ENCODE peak calls at places on chromosome X, in six cellular contexts. One of them, this sample, is unnamed.

GRCh38 chrX:96835660-96836289 is 47.9 kb upstream of the RPA4 start:
- DNase-seq in neural progenitor cell: no peak
- DNase-seq in BJ: no peak
- DNase-seq in left ventricle myocardium inferior: no peak
- DNase-seq in hepatocyte: no peak
- DNase-seq in breast epithelium: no peak
- DNase-seq in this sample: peak

GRCh38 chrX:138954976-138955375 is 243.5 kb upstream of the FGF13 start:
- DNase-seq in neural progenitor cell: no peak
- DNase-seq in left ventricle myocardium inferior: no peak
- DNase-seq in breast epithelium: no peak
- DNase-seq in hepatocyte: no peak
- DNase-seq in BJ: no peak
- DNase-seq in this sample: no peak

GRCh38 chrX:95878874-95879273 is 805.8 kb upstream of the DIAPH2 start:
- DNase-seq in left ventricle myocardium inferior: no peak
- DNase-seq in hepatocyte: peak
- DNase-seq in BJ: no peak
- DNase-seq in neural progenitor cell: no peak
- DNase-seq in breast epithelium: no peak
- DNase-seq in this sample: no peak

GRCh38 chrX:123822965-123823364 is 36.9 kb upstream of the XIAP start:
- DNase-seq in breast epithelium: no peak
- DNase-seq in left ventricle myocardium inferior: no peak
- DNase-seq in neural progenitor cell: no peak
- DNase-seq in hepatocyte: peak
- DNase-seq in BJ: no peak
- DNase-seq in this sample: no peak

GRCh38 chrX:82677281-82677680 is 830.8 kb upstream of the POU3F4 start:
- DNase-seq in left ventricle myocardium inferior: no peak
- DNase-seq in neural progenitor cell: no peak
- DNase-seq in breast epithelium: no peak
- DNase-seq in hepatocyte: peak
- DNase-seq in BJ: no peak
- DNase-seq in this sample: no peak

GRCh38 chrX:53280703-53281320 is 572 bp downstream of the IQSEC2 start:
- DNase-seq in neural progenitor cell: peak
- DNase-seq in BJ: no peak
- DNase-seq in left ventricle myocardium inferior: peak
- DNase-seq in hepatocyte: no peak
- DNase-seq in breast epithelium: no peak
- DNase-seq in this sample: no peak

GRCh38 chrX:139933904-139934303 is 1.1 kb upstream of the ATP11C start:
- DNase-seq in BJ: no peak
- DNase-seq in left ventricle myocardium inferior: no peak
- DNase-seq in breast epithelium: no peak
- DNase-seq in hepatocyte: peak
- DNase-seq in neural progenitor cell: no peak
- DNase-seq in this sample: no peak

GRCh38 chrX:66076801-66077200 is 36.9 kb upstream of the VSIG4 start:
- DNase-seq in breast epithelium: no peak
- DNase-seq in neural progenitor cell: no peak
- DNase-seq in left ventricle myocardium inferior: no peak
- DNase-seq in BJ: no peak
- DNase-seq in hepatocyte: no peak
- DNase-seq in this sample: no peak

GRCh38 chrX:56994375-56995270 is 718 bp downstream of the SPIN3 start:
- DNase-seq in left ventricle myocardium inferior: peak
- DNase-seq in neural progenitor cell: peak
- DNase-seq in BJ: no peak
- DNase-seq in breast epithelium: no peak
- DNase-seq in hepatocyte: no peak
- DNase-seq in this sample: no peak

GRCh38 chrX:13755254-13755653 is 20.7 kb downstream of the OFD1 start:
- DNase-seq in left ventricle myocardium inferior: no peak
- DNase-seq in breast epithelium: no peak
- DNase-seq in neural progenitor cell: no peak
- DNase-seq in BJ: no peak
- DNase-seq in hepatocyte: no peak
- DNase-seq in this sample: no peak

GRCh38 chrX:155221351-155221750 is 5.1 kb downstream of the VBP1 start:
- DNase-seq in left ventricle myocardium inferior: no peak
- DNase-seq in neural progenitor cell: no peak
- DNase-seq in breast epithelium: no peak
- DNase-seq in hepatocyte: no peak
- DNase-seq in BJ: no peak
- DNase-seq in this sample: no peak

GRCh38 chrX:100995469-100995868 is 26.0 kb downstream of the ARL13A start:
- DNase-seq in neural progenitor cell: no peak
- DNase-seq in hepatocyte: peak
- DNase-seq in BJ: peak
- DNase-seq in breast epithelium: no peak
- DNase-seq in left ventricle myocardium inferior: no peak
- DNase-seq in this sample: peak

GRCh38 chrX:20461576-20461975 is 194.9 kb upstream of the RPS6KA3 start:
- DNase-seq in hepatocyte: no peak
- DNase-seq in left ventricle myocardium inferior: no peak
- DNase-seq in breast epithelium: no peak
- DNase-seq in BJ: no peak
- DNase-seq in neural progenitor cell: no peak
- DNase-seq in this sample: no peak

GRCh38 chrX:7378406-7378805 is 230.5 kb upstream of the PUDP start:
- DNase-seq in hepatocyte: no peak
- DNase-seq in neural progenitor cell: no peak
- DNase-seq in left ventricle myocardium inferior: no peak
- DNase-seq in breast epithelium: no peak
- DNase-seq in BJ: no peak
- DNase-seq in this sample: no peak

GRCh38 chrX:119008122-119008744 is 33.8 kb downstream of the LONRF3 start:
- DNase-seq in left ventricle myocardium inferior: no peak
- DNase-seq in hepatocyte: peak
- DNase-seq in BJ: no peak
- DNase-seq in breast epithelium: no peak
- DNase-seq in neural progenitor cell: peak
- DNase-seq in this sample: no peak

GRCh38 chrX:123610915-123611314 is 121.9 kb downstream of the THOC2 start:
- DNase-seq in hepatocyte: no peak
- DNase-seq in neural progenitor cell: no peak
- DNase-seq in BJ: no peak
- DNase-seq in left ventricle myocardium inferior: no peak
- DNase-seq in breast epithelium: no peak
- DNase-seq in this sample: no peak

GRCh38 chrX:72346306-72346949 is 40.7 kb upstream of the CITED1 start:
- DNase-seq in left ventricle myocardium inferior: no peak
- DNase-seq in neural progenitor cell: peak
- DNase-seq in BJ: no peak
- DNase-seq in breast epithelium: no peak
- DNase-seq in hepatocyte: no peak
- DNase-seq in this sample: no peak

GRCh38 chrX:41301438-41301824 is 32.5 kb upstream of the DDX3X start:
- DNase-seq in BJ: no peak
- DNase-seq in neural progenitor cell: no peak
- DNase-seq in left ventricle myocardium inferior: no peak
- DNase-seq in breast epithelium: no peak
- DNase-seq in hepatocyte: no peak
- DNase-seq in this sample: no peak

GRCh38 chrX:55778322-55778721 is 60.8 kb downstream of the RRAGB start:
- DNase-seq in left ventricle myocardium inferior: no peak
- DNase-seq in hepatocyte: no peak
- DNase-seq in BJ: peak
- DNase-seq in neural progenitor cell: no peak
- DNase-seq in breast epithelium: no peak
- DNase-seq in this sample: no peak

GRCh38 chrX:139094671-139095592 is 383.4 kb upstream of the FGF13 start:
- DNase-seq in left ventricle myocardium inferior: no peak
- DNase-seq in breast epithelium: no peak
- DNase-seq in neural progenitor cell: no peak
- DNase-seq in BJ: no peak
- DNase-seq in hepatocyte: peak
- DNase-seq in this sample: no peak

GRCh38 chrX:31580227-31580626 is 508.4 kb upstream of the FTHL17 start:
- DNase-seq in neural progenitor cell: no peak
- DNase-seq in BJ: no peak
- DNase-seq in left ventricle myocardium inferior: no peak
- DNase-seq in breast epithelium: no peak
- DNase-seq in hepatocyte: no peak
- DNase-seq in this sample: no peak

GRCh38 chrX:134013092-134013497 is 27.7 kb upstream of the GPC3 start:
- DNase-seq in breast epithelium: no peak
- DNase-seq in BJ: no peak
- DNase-seq in neural progenitor cell: no peak
- DNase-seq in left ventricle myocardium inferior: no peak
- DNase-seq in hepatocyte: no peak
- DNase-seq in this sample: no peak

GRCh38 chrX:21973321-21974010 is 33.0 kb downstream of the SMS start:
- DNase-seq in breast epithelium: no peak
- DNase-seq in hepatocyte: no peak
- DNase-seq in neural progenitor cell: no peak
- DNase-seq in left ventricle myocardium inferior: no peak
- DNase-seq in BJ: no peak
- DNase-seq in this sample: no peak

GRCh38 chrX:11557120-11557519 is 108.6 kb downstream of the ARHGAP6 start:
- DNase-seq in left ventricle myocardium inferior: no peak
- DNase-seq in hepatocyte: no peak
- DNase-seq in BJ: peak
- DNase-seq in neural progenitor cell: no peak
- DNase-seq in breast epithelium: no peak
- DNase-seq in this sample: no peak

GRCh38 chrX:67893931-67894330 is 350.1 kb downstream of the AR start:
- DNase-seq in hepatocyte: no peak
- DNase-seq in left ventricle myocardium inferior: no peak
- DNase-seq in BJ: no peak
- DNase-seq in breast epithelium: no peak
- DNase-seq in neural progenitor cell: peak
- DNase-seq in this sample: no peak

GRCh38 chrX:47316276-47317025 is 53.9 kb upstream of the ZNF157 start:
- DNase-seq in neural progenitor cell: peak
- DNase-seq in BJ: no peak
- DNase-seq in left ventricle myocardium inferior: no peak
- DNase-seq in breast epithelium: no peak
- DNase-seq in hepatocyte: no peak
- DNase-seq in this sample: no peak

GRCh38 chrX:47311857-47312774 is 58.3 kb upstream of the ZNF157 start:
- DNase-seq in hepatocyte: peak
- DNase-seq in BJ: peak
- DNase-seq in left ventricle myocardium inferior: no peak
- DNase-seq in neural progenitor cell: peak
- DNase-seq in breast epithelium: no peak
- DNase-seq in this sample: peak

DNA sequence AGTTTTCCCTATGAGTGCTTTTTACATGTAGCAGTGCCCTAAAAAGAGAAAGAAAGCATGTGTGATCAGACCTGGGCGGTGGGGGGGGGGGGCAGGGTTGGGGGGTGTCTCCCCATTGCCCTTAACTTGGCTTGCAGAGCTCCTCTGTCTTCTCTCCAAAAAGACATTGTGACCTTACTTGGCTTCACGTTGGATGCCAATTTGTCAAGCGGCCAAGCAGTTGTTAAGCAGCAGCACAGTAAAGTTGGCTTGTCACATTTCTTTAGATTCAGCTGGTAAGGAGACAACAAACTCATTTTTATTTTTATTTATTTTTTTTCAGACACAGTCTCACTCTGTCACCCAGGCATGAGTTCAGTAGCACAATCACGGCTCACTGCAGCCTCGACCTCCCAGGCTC is 57.3 kb upstream of the ZNF157 start:
- DNase-seq in left ventricle myocardium inferior: no peak
- DNase-seq in hepatocyte: no peak
- DNase-seq in breast epithelium: no peak
- DNase-seq in BJ: no peak
- DNase-seq in neural progenitor cell: no peak
- DNase-seq in this sample: no peak
- TF ChIP-seq CTCF in left ventricle myocardium inferior: no peak
- TF ChIP-seq CTCF in hepatocyte: no peak
- TF ChIP-seq CTCF in breast epithelium: no peak
- TF ChIP-seq CTCF in BJ: no peak
- TF ChIP-seq CTCF in neural progenitor cell: no peak
- TF ChIP-seq CTCF in this sample: no peak

DNA sequence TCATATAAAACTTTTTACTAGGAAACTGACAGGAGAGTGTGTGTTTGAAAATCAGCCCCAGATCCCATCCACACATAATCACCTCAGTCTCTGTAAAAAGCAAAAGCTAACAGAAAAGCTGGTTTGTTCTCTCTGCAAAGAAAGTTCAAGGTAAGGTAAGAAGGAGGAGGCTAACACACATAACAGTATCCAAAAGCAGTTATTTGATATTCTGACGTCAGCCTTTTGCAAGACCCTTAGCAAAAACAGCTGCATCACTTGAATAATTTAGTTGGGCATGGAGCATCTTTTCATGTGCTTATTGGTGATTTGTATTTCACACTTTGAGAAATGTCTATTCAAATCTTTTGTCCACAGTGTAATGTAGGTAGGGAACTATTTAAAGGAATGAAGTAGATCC is 5.5 kb downstream of the TCEAL9 start:
- DNase-seq in breast epithelium: no peak
- DNase-seq in BJ: no peak
- DNase-seq in left ventricle myocardium inferior: no peak
- DNase-seq in neural progenitor cell: no peak
- DNase-seq in hepatocyte: no peak
- DNase-seq in this sample: no peak
- H3K4me3 ChIP-seq in breast epithelium: no peak
- H3K4me3 ChIP-seq in BJ: no peak
- H3K4me3 ChIP-seq in left ventricle myocardium inferior: no peak
- H3K4me3 ChIP-seq in neural progenitor cell: no peak
- H3K4me3 ChIP-seq in hepatocyte: no peak
- H3K4me3 ChIP-seq in this sample: no peak

GRCh38 chrX:150648296-150648940 is 44.8 kb upstream of the MTMR1 start:
- DNase-seq in neural progenitor cell: no peak
- DNase-seq in hepatocyte: no peak
- DNase-seq in BJ: no peak
- DNase-seq in left ventricle myocardium inferior: no peak
- DNase-seq in breast epithelium: no peak
- DNase-seq in this sample: no peak

GRCh38 chrX:150643958-150644357 is 49.2 kb upstream of the MTMR1 start:
- DNase-seq in neural progenitor cell: no peak
- DNase-seq in breast epithelium: no peak
- DNase-seq in left ventricle myocardium inferior: no peak
- DNase-seq in BJ: no peak
- DNase-seq in hepatocyte: no peak
- DNase-seq in this sample: no peak

GRCh38 chrX:150647331-150647730 is 45.9 kb upstream of the MTMR1 start:
- DNase-seq in BJ: no peak
- DNase-seq in hepatocyte: no peak
- DNase-seq in neural progenitor cell: no peak
- DNase-seq in left ventricle myocardium inferior: no peak
- DNase-seq in breast epithelium: no peak
- DNase-seq in this sample: no peak

GRCh38 chrX:150642421-150642820 is 50.8 kb upstream of the MTMR1 start:
- DNase-seq in left ventricle myocardium inferior: no peak
- DNase-seq in neural progenitor cell: no peak
- DNase-seq in hepatocyte: no peak
- DNase-seq in breast epithelium: no peak
- DNase-seq in BJ: no peak
- DNase-seq in this sample: no peak

GRCh38 chrX:150643271-150643670 is 49.9 kb upstream of the MTMR1 start:
- DNase-seq in neural progenitor cell: no peak
- DNase-seq in hepatocyte: no peak
- DNase-seq in left ventricle myocardium inferior: no peak
- DNase-seq in BJ: no peak
- DNase-seq in breast epithelium: no peak
- DNase-seq in this sample: no peak
- TF ChIP-seq CTCF in neural progenitor cell: no peak
- TF ChIP-seq CTCF in hepatocyte: peak
- TF ChIP-seq CTCF in left ventricle myocardium inferior: no peak
- TF ChIP-seq CTCF in BJ: no peak
- TF ChIP-seq CTCF in breast epithelium: no peak
- TF ChIP-seq CTCF in this sample: no peak

GRCh38 chrX:23504540-23504884 is 162.8 kb upstream of the PRDX4 start:
- DNase-seq in BJ: no peak
- DNase-seq in hepatocyte: no peak
- DNase-seq in breast epithelium: no peak
- DNase-seq in neural progenitor cell: no peak
- DNase-seq in left ventricle myocardium inferior: no peak
- DNase-seq in this sample: no peak
- H3K4me3 ChIP-seq in BJ: no peak
- H3K4me3 ChIP-seq in hepatocyte: no peak
- H3K4me3 ChIP-seq in breast epithelium: no peak
- H3K4me3 ChIP-seq in neural progenitor cell: no peak
- H3K4me3 ChIP-seq in left ventricle myocardium inferior: no peak
- H3K4me3 ChIP-seq in this sample: no peak

This sample was measured in GM12864.